ENCODE peak calls at places on chromosome 2, in six cellular contexts. J is neural crest cell, Z is nucleus accumbens, W is small intestine, P is T-cell, C is PC-9. V is an unnamed sample.

GRCh38 chr2:235729182-235729929 is 235.5 kb downstream of the AGAP1 start:
- DNase-seq in J (no peak), P (no peak), Z (no peak), C (no peak), W (no peak), V (no peak)

GRCh38 chr2:17355608-17356329 is 162.5 kb downstream of the RAD51AP2 start:
- DNase-seq in W (no peak), J (no peak), P (no peak), C (no peak), Z (no peak), V (no peak)

GRCh38 chr2:99651930-99652670 is 162.3 kb upstream of the REV1 start:
- DNase-seq in J (no peak), Z (no peak), P (no peak), W (no peak), C (no peak), V (no peak)

GRCh38 chr2:42127425-42128424 is 41.4 kb upstream of the EML4 start:
- DNase-seq in P (peak), J (no peak), Z (no peak), C (no peak), W (peak), V (no peak)

GRCh38 chr2:159064446-159065301 is 96.2 kb downstream of the TANC1 start:
- DNase-seq in P (no peak), Z (no peak), C (no peak), W (no peak), J (no peak), V (no peak)

GRCh38 chr2:227821043-227821942 is 7.7 kb downstream of the CCL20 start:
- DNase-seq in C (no peak), W (peak), Z (no peak), J (no peak), P (no peak), V (no peak)

GRCh38 chr2:57434429-57434828 is 612.2 kb upstream of the VRK2 start:
- DNase-seq in C (no peak), J (no peak), W (no peak), P (no peak), Z (no peak), V (no peak)

GRCh38 chr2:226965376-226965775 is 129.5 kb downstream of the RHBDD1 start:
- DNase-seq in P (no peak), C (no peak), Z (no peak), J (no peak), W (no peak), V (no peak)

GRCh38 chr2:98944786-98945185 is 8.8 kb upstream of the CRACDL start:
- DNase-seq in P (no peak), C (no peak), Z (no peak), J (no peak), W (no peak), V (no peak)

V was measured in sigmoid colon.